ENCODE peak calls at places on chromosomes 4 and X, in eight cellular contexts. One of them, this sample, is unnamed.

GRCh38 chrX:769796-770195 is 139.2 kb downstream of the SHOX start:
- DNase-seq in AG09319: no peak
- DNase-seq in fibroblast of the aortic adventitia: no peak
- DNase-seq in activated B cell treated with CpG ODN at 0.5 μM for 24 hours: no peak
- DNase-seq in CD4-positive, alpha-beta T cell: no peak
- DNase-seq in fibroblast of mammary gland: no peak
- DNase-seq in Caco-2: no peak
- DNase-seq in Calu3: no peak
- DNase-seq in this sample: no peak

GRCh38 chr4:6613676-6614651 is 26.5 kb upstream of the MRFAP1 start:
- DNase-seq in fibroblast of the aortic adventitia: no peak
- DNase-seq in AG09319: no peak
- DNase-seq in Caco-2: no peak
- DNase-seq in Calu3: no peak
- DNase-seq in fibroblast of mammary gland: no peak
- DNase-seq in CD4-positive, alpha-beta T cell: no peak
- DNase-seq in activated B cell treated with CpG ODN at 0.5 μM for 24 hours: no peak
- DNase-seq in this sample: no peak

GRCh38 chr4:153290134-153290533 is 54.4 kb upstream of the MND1 start:
- DNase-seq in fibroblast of the aortic adventitia: no peak
- DNase-seq in fibroblast of mammary gland: no peak
- DNase-seq in Calu3: no peak
- DNase-seq in activated B cell treated with CpG ODN at 0.5 μM for 24 hours: no peak
- DNase-seq in Caco-2: no peak
- DNase-seq in AG09319: no peak
- DNase-seq in CD4-positive, alpha-beta T cell: no peak
- DNase-seq in this sample: no peak

GRCh38 chr4:31959972-31960371 is 1239.8 kb downstream of the PCDH7 start:
- DNase-seq in AG09319: no peak
- DNase-seq in Caco-2: no peak
- DNase-seq in fibroblast of the aortic adventitia: no peak
- DNase-seq in fibroblast of mammary gland: no peak
- DNase-seq in activated B cell treated with CpG ODN at 0.5 μM for 24 hours: no peak
- DNase-seq in CD4-positive, alpha-beta T cell: no peak
- DNase-seq in Calu3: no peak
- DNase-seq in this sample: no peak

GRCh38 chrX:38982370-38982769 is 181.1 kb downstream of the MID1IP1 start:
- DNase-seq in CD4-positive, alpha-beta T cell: no peak
- DNase-seq in Calu3: peak
- DNase-seq in fibroblast of mammary gland: no peak
- DNase-seq in Caco-2: no peak
- DNase-seq in fibroblast of the aortic adventitia: no peak
- DNase-seq in activated B cell treated with CpG ODN at 0.5 μM for 24 hours: no peak
- DNase-seq in AG09319: no peak
- DNase-seq in this sample: no peak

GRCh38 chr4:89838005-89838404 is 1.0 kb upstream of the SNCA start:
- DNase-seq in Calu3: no peak
- DNase-seq in activated B cell treated with CpG ODN at 0.5 μM for 24 hours: no peak
- DNase-seq in CD4-positive, alpha-beta T cell: no peak
- DNase-seq in AG09319: no peak
- DNase-seq in fibroblast of mammary gland: no peak
- DNase-seq in Caco-2: no peak
- DNase-seq in fibroblast of the aortic adventitia: no peak
- DNase-seq in this sample: peak

GRCh38 chr4:4787421-4787820 is 72.0 kb upstream of the MSX1 start:
- DNase-seq in Calu3: no peak
- DNase-seq in AG09319: no peak
- DNase-seq in CD4-positive, alpha-beta T cell: no peak
- DNase-seq in fibroblast of mammary gland: no peak
- DNase-seq in fibroblast of the aortic adventitia: no peak
- DNase-seq in Caco-2: no peak
- DNase-seq in activated B cell treated with CpG ODN at 0.5 μM for 24 hours: no peak
- DNase-seq in this sample: no peak

GRCh38 chr4:169263791-169264392 is 6.9 kb downstream of the SH3RF1 start:
- DNase-seq in fibroblast of mammary gland: no peak
- DNase-seq in Caco-2: no peak
- DNase-seq in fibroblast of the aortic adventitia: no peak
- DNase-seq in activated B cell treated with CpG ODN at 0.5 μM for 24 hours: no peak
- DNase-seq in CD4-positive, alpha-beta T cell: no peak
- DNase-seq in AG09319: no peak
- DNase-seq in Calu3: no peak
- DNase-seq in this sample: no peak

GRCh38 chr4:152014280-152014679 is 253.5 kb upstream of the GATB start:
- DNase-seq in CD4-positive, alpha-beta T cell: no peak
- DNase-seq in activated B cell treated with CpG ODN at 0.5 μM for 24 hours: no peak
- DNase-seq in fibroblast of the aortic adventitia: no peak
- DNase-seq in AG09319: no peak
- DNase-seq in fibroblast of mammary gland: no peak
- DNase-seq in Caco-2: no peak
- DNase-seq in Calu3: no peak
- DNase-seq in this sample: no peak

GRCh38 chrX:38768079-38768478 is 33.2 kb upstream of the MID1IP1 start:
- DNase-seq in activated B cell treated with CpG ODN at 0.5 μM for 24 hours: no peak
- DNase-seq in Calu3: no peak
- DNase-seq in AG09319: peak
- DNase-seq in fibroblast of mammary gland: peak
- DNase-seq in fibroblast of the aortic adventitia: peak
- DNase-seq in Caco-2: no peak
- DNase-seq in CD4-positive, alpha-beta T cell: no peak
- DNase-seq in this sample: no peak

GRCh38 chr4:122364700-122365404 is 14.0 kb upstream of the ADAD1 start:
- DNase-seq in fibroblast of mammary gland: no peak
- DNase-seq in Calu3: no peak
- DNase-seq in CD4-positive, alpha-beta T cell: no peak
- DNase-seq in activated B cell treated with CpG ODN at 0.5 μM for 24 hours: no peak
- DNase-seq in AG09319: no peak
- DNase-seq in Caco-2: peak
- DNase-seq in fibroblast of the aortic adventitia: no peak
- DNase-seq in this sample: no peak

GRCh38 chr4:54525602-54526001 is 132.2 kb upstream of the KIT start:
- DNase-seq in Calu3: peak
- DNase-seq in CD4-positive, alpha-beta T cell: no peak
- DNase-seq in fibroblast of the aortic adventitia: peak
- DNase-seq in AG09319: no peak
- DNase-seq in activated B cell treated with CpG ODN at 0.5 μM for 24 hours: no peak
- DNase-seq in Caco-2: no peak
- DNase-seq in fibroblast of mammary gland: peak
- DNase-seq in this sample: no peak

GRCh38 chr4:54527532-54527931 is 130.2 kb upstream of the KIT start:
- DNase-seq in Calu3: no peak
- DNase-seq in fibroblast of the aortic adventitia: no peak
- DNase-seq in Caco-2: no peak
- DNase-seq in CD4-positive, alpha-beta T cell: no peak
- DNase-seq in AG09319: no peak
- DNase-seq in activated B cell treated with CpG ODN at 0.5 μM for 24 hours: no peak
- DNase-seq in fibroblast of mammary gland: no peak
- DNase-seq in this sample: no peak

DNA sequence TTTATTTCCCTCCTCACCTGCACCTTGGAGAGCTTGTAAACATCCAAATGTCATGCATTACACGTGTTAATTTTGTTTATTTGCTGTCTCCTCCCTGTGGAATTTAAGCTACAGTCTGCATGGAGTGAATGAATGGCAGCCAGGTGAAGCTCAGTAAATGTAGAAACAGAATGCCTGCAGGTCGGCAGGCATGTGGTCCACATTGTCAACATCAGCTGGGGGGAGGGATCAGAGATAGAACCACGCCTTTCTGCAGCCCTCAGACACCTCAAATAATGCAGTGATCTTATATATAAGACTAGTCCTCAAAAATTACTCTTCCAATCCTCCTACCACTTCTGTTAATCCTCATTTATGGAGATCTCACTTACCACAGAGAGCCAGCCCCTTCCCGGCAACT is 131.2 kb upstream of the KIT start:
- DNase-seq in fibroblast of mammary gland: no peak
- DNase-seq in Caco-2: no peak
- DNase-seq in CD4-positive, alpha-beta T cell: no peak
- DNase-seq in AG09319: no peak
- DNase-seq in fibroblast of the aortic adventitia: no peak
- DNase-seq in Calu3: no peak
- DNase-seq in activated B cell treated with CpG ODN at 0.5 μM for 24 hours: no peak
- DNase-seq in this sample: no peak
- TF ChIP-seq CTCF in fibroblast of mammary gland: no peak
- TF ChIP-seq CTCF in Caco-2: no peak
- TF ChIP-seq CTCF in CD4-positive, alpha-beta T cell: no peak
- TF ChIP-seq CTCF in AG09319: no peak
- TF ChIP-seq CTCF in fibroblast of the aortic adventitia: no peak
- TF ChIP-seq CTCF in Calu3: no peak
- TF ChIP-seq CTCF in activated B cell treated with CpG ODN at 0.5 μM for 24 hours: no peak
- TF ChIP-seq CTCF in this sample: no peak

GRCh38 chrX:117532339-117532738 is 584.3 kb downstream of the KLHL13 start:
- DNase-seq in AG09319: no peak
- DNase-seq in fibroblast of mammary gland: no peak
- DNase-seq in Calu3: no peak
- DNase-seq in fibroblast of the aortic adventitia: no peak
- DNase-seq in Caco-2: no peak
- DNase-seq in CD4-positive, alpha-beta T cell: no peak
- DNase-seq in activated B cell treated with CpG ODN at 0.5 μM for 24 hours: no peak
- DNase-seq in this sample: no peak
- TF ChIP-seq CTCF in AG09319: no peak
- TF ChIP-seq CTCF in fibroblast of mammary gland: no peak
- TF ChIP-seq CTCF in Calu3: no peak
- TF ChIP-seq CTCF in fibroblast of the aortic adventitia: no peak
- TF ChIP-seq CTCF in Caco-2: no peak
- TF ChIP-seq CTCF in CD4-positive, alpha-beta T cell: no peak
- TF ChIP-seq CTCF in activated B cell treated with CpG ODN at 0.5 μM for 24 hours: no peak
- TF ChIP-seq CTCF in this sample: no peak

DNA sequence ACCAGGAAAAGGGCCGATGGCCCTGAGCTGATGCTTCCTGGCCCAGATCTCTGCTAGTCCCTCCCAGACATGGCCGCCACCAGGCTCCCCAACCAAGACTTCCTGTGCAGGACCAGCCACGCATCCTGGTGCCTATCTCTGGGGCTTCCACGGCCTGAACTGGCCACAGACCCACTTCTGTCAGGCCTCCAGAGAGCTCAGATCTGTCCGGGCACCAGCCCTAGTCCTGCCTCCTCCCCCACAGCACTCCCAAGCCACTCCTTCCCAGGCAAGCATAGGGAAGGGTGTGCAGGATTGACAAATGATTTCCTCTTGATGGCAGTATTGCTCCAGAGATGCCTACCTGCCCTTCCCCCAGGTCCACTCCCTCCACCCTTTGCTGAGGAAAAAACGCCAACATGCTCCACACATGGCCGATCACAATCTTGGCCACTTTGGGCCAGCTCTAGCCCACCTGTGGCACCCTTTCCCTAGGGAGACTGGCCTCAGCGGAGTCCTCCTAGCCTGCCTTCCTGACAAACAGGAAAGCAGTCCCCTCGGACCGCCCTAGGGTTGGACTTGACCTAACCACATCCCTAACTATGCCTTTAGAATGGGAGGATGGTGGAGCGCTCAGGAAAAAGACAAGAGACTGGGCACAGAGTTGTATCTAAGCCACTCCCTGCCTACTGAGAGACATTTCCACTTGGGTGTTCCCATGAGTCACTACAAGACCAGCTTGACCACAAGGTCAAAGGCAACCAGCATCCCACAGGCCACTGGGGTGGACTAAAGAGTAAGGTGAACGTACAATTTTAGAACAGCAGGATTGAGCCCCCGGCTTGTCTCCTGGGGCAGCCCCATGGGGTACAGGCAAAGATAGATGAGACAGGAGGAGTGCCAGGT is 277.5 kb upstream of the AGTR2 start:
- DNase-seq in CD4-positive, alpha-beta T cell: no peak
- DNase-seq in Caco-2: no peak
- DNase-seq in fibroblast of mammary gland: peak
- DNase-seq in AG09319: peak
- DNase-seq in activated B cell treated with CpG ODN at 0.5 μM for 24 hours: no peak
- DNase-seq in Calu3: no peak
- DNase-seq in fibroblast of the aortic adventitia: peak
- DNase-seq in this sample: no peak
- TF ChIP-seq CTCF in CD4-positive, alpha-beta T cell: no peak
- TF ChIP-seq CTCF in Caco-2: no peak
- TF ChIP-seq CTCF in fibroblast of mammary gland: peak
- TF ChIP-seq CTCF in AG09319: peak
- TF ChIP-seq CTCF in activated B cell treated with CpG ODN at 0.5 μM for 24 hours: no peak
- TF ChIP-seq CTCF in Calu3: no peak
- TF ChIP-seq CTCF in fibroblast of the aortic adventitia: peak
- TF ChIP-seq CTCF in this sample: no peak

GRCh38 chr4:42578187-42578586 is 78.7 kb downstream of the ATP8A1 start:
- DNase-seq in AG09319: no peak
- DNase-seq in fibroblast of mammary gland: no peak
- DNase-seq in Caco-2: no peak
- DNase-seq in Calu3: no peak
- DNase-seq in CD4-positive, alpha-beta T cell: no peak
- DNase-seq in fibroblast of the aortic adventitia: no peak
- DNase-seq in activated B cell treated with CpG ODN at 0.5 μM for 24 hours: no peak
- DNase-seq in this sample: no peak
- TF ChIP-seq CTCF in AG09319: no peak
- TF ChIP-seq CTCF in fibroblast of mammary gland: peak
- TF ChIP-seq CTCF in Caco-2: no peak
- TF ChIP-seq CTCF in Calu3: no peak
- TF ChIP-seq CTCF in CD4-positive, alpha-beta T cell: no peak
- TF ChIP-seq CTCF in fibroblast of the aortic adventitia: no peak
- TF ChIP-seq CTCF in activated B cell treated with CpG ODN at 0.5 μM for 24 hours: no peak
- TF ChIP-seq CTCF in this sample: no peak

GRCh38 chr4:154441124-154441523 is 50.5 kb downstream of the DCHS2 start:
- DNase-seq in AG09319: no peak
- DNase-seq in fibroblast of mammary gland: no peak
- DNase-seq in activated B cell treated with CpG ODN at 0.5 μM for 24 hours: no peak
- DNase-seq in Calu3: no peak
- DNase-seq in Caco-2: no peak
- DNase-seq in fibroblast of the aortic adventitia: no peak
- DNase-seq in CD4-positive, alpha-beta T cell: no peak
- DNase-seq in this sample: no peak

GRCh38 chr4:154444958-154445357 is 46.6 kb downstream of the DCHS2 start:
- DNase-seq in Caco-2: no peak
- DNase-seq in fibroblast of the aortic adventitia: no peak
- DNase-seq in fibroblast of mammary gland: no peak
- DNase-seq in CD4-positive, alpha-beta T cell: no peak
- DNase-seq in Calu3: no peak
- DNase-seq in activated B cell treated with CpG ODN at 0.5 μM for 24 hours: no peak
- DNase-seq in AG09319: no peak
- DNase-seq in this sample: no peak

GRCh38 chr4:154439224-154439623 is 52.4 kb downstream of the DCHS2 start:
- DNase-seq in activated B cell treated with CpG ODN at 0.5 μM for 24 hours: no peak
- DNase-seq in Caco-2: no peak
- DNase-seq in AG09319: no peak
- DNase-seq in Calu3: no peak
- DNase-seq in fibroblast of mammary gland: no peak
- DNase-seq in CD4-positive, alpha-beta T cell: no peak
- DNase-seq in fibroblast of the aortic adventitia: no peak
- DNase-seq in this sample: no peak

GRCh38 chr4:154441982-154442381 is 49.6 kb downstream of the DCHS2 start:
- DNase-seq in fibroblast of mammary gland: no peak
- DNase-seq in Calu3: no peak
- DNase-seq in AG09319: no peak
- DNase-seq in Caco-2: no peak
- DNase-seq in CD4-positive, alpha-beta T cell: no peak
- DNase-seq in fibroblast of the aortic adventitia: no peak
- DNase-seq in activated B cell treated with CpG ODN at 0.5 μM for 24 hours: no peak
- DNase-seq in this sample: no peak
- TF ChIP-seq CTCF in fibroblast of mammary gland: no peak
- TF ChIP-seq CTCF in Calu3: no peak
- TF ChIP-seq CTCF in AG09319: no peak
- TF ChIP-seq CTCF in Caco-2: no peak
- TF ChIP-seq CTCF in CD4-positive, alpha-beta T cell: no peak
- TF ChIP-seq CTCF in fibroblast of the aortic adventitia: no peak
- TF ChIP-seq CTCF in activated B cell treated with CpG ODN at 0.5 μM for 24 hours: no peak
- TF ChIP-seq CTCF in this sample: no peak

GRCh38 chr4:14264437-14264836 is 636.9 kb upstream of the BOD1L1 start:
- DNase-seq in activated B cell treated with CpG ODN at 0.5 μM for 24 hours: no peak
- DNase-seq in Calu3: peak
- DNase-seq in CD4-positive, alpha-beta T cell: no peak
- DNase-seq in fibroblast of mammary gland: peak
- DNase-seq in Caco-2: peak
- DNase-seq in AG09319: no peak
- DNase-seq in fibroblast of the aortic adventitia: peak
- DNase-seq in this sample: no peak
- TF ChIP-seq CTCF in activated B cell treated with CpG ODN at 0.5 μM for 24 hours: no peak
- TF ChIP-seq CTCF in Calu3: no peak
- TF ChIP-seq CTCF in CD4-positive, alpha-beta T cell: no peak
- TF ChIP-seq CTCF in fibroblast of mammary gland: no peak
- TF ChIP-seq CTCF in Caco-2: no peak
- TF ChIP-seq CTCF in AG09319: no peak
- TF ChIP-seq CTCF in fibroblast of the aortic adventitia: peak
- TF ChIP-seq CTCF in this sample: no peak